ENCODE peak calls at places on chromosome 16, in nine cellular contexts. F is body of pancreas, A is B cell, M is T-helper 17 cell, Q is left cardiac atrium, I is lower leg skin, N is A549, Z is T-cell, B is T47D. C is an unnamed sample.

GRCh38 chr16:68265078-68265925 is 976 bp downstream of the SLC7A6 start:
- DNase-seq in M (peak; percentile 30), N (peak; percentile 91), B (peak; percentile 84), A (peak; percentile 57), I (peak; percentile 82), Z (no peak), Q (peak; percentile 63), F (peak; percentile 42), C (peak; percentile 71)

GRCh38 chr16:11004957-11005610 is 60.7 kb downstream of the CLEC16A start:
- DNase-seq in Q (no peak), I (no peak), F (no peak), M (no peak), N (no peak), A (no peak), Z (no peak), B (no peak), C (no peak)

GRCh38 chr16:75754126-75754525 is 27.8 kb upstream of the CPHXL start:
- DNase-seq in B (peak; percentile 69), Q (no peak), A (no peak), F (peak; percentile 90), I (peak; percentile 30), N (no peak), M (no peak), Z (no peak), C (peak; percentile 65)

GRCh38 chr16:86461037-86461436 is 49.3 kb upstream of the FOXF1 start:
- DNase-seq in A (no peak), N (no peak), F (no peak), Q (no peak), Z (no peak), B (no peak), I (no peak), M (no peak), C (no peak)

GRCh38 chr16:56682703-56683397 is 580 bp downstream of the MT1X start:
- DNase-seq in B (no peak), A (no peak), Q (peak; percentile 42), N (no peak), I (no peak), Z (no peak), F (no peak), M (no peak), C (no peak)

GRCh38 chr16:11384956-11385586 is 39.8 kb downstream of the RMI2 start:
- DNase-seq in F (no peak), A (no peak), Z (no peak), M (no peak), N (no peak), I (no peak), B (no peak), Q (peak; percentile 17), C (no peak)

GRCh38 chr16:52488837-52489289 is 58.1 kb downstream of the TOX3 start:
- DNase-seq in N (no peak), B (no peak), F (peak; percentile 74), M (no peak), Z (no peak), A (no peak), Q (no peak), I (no peak), C (no peak)

GRCh38 chr16:28531777-28532744 is 6.7 kb downstream of the NUPR1 start:
- DNase-seq in B (peak; percentile 89), F (peak; percentile 92), Z (no peak), I (peak; percentile 83), Q (peak; percentile 81), N (peak; percentile 66), M (no peak), A (no peak), C (no peak)

GRCh38 chr16:3046506-3047386 is at the start of gene MMP25:
- DNase-seq in F (no peak), M (no peak), N (no peak), Q (no peak), B (no peak), Z (no peak), A (no peak), I (no peak), C (no peak)

GRCh38 chr16:72934661-72935403 is 113.1 kb downstream of the ZFHX3 start:
- DNase-seq in B (no peak), Z (no peak), F (no peak), M (no peak), I (no peak), Q (no peak), A (no peak), N (no peak), C (no peak)

GRCh38 chr16:20763461-20764232 is at the start of gene ACSM3:
- DNase-seq in M (peak; percentile 50), A (peak; percentile 83), F (peak; percentile 95), B (peak; percentile 92), I (peak; percentile 74), N (peak; percentile 92), Q (peak; percentile 37), Z (peak; percentile 76), C (peak; percentile 87)

GRCh38 chr16:85759631-85760419 is 8.9 kb upstream of the C16orf74 start:
- DNase-seq in A (peak; percentile 76), N (peak; percentile 41), M (no peak), I (no peak), Z (no peak), B (peak; percentile 86), F (peak; percentile 53), Q (no peak), C (no peak)

GRCh38 chr16:68764866-68765265 is 27.8 kb downstream of the CDH1 start:
- DNase-seq in I (no peak), Z (no peak), Q (no peak), F (no peak), A (no peak), M (no peak), N (no peak), B (peak; percentile 36), C (no peak)